ENCODE peak calls at places on chromosomes 6 and 20, in seven cellular contexts. One of them, this sample, is unnamed.

GRCh38 chr6:3990692-3991491 is 88.0 kb downstream of the FAM217A start:
- DNase-seq in T-helper 17 cell: peak
- DNase-seq in ELF-1: peak
- DNase-seq in BJ: peak
- DNase-seq in GM12865: peak
- DNase-seq in mucosa of descending colon: peak
- DNase-seq in memory B cell: peak
- DNase-seq in this sample: peak

GRCh38 chr6:28203201-28203600 is 21.9 kb upstream of the ZSCAN9 start:
- DNase-seq in GM12865: no peak
- DNase-seq in BJ: no peak
- DNase-seq in memory B cell: no peak
- DNase-seq in T-helper 17 cell: no peak
- DNase-seq in ELF-1: peak
- DNase-seq in mucosa of descending colon: no peak
- DNase-seq in this sample: no peak

GRCh38 chr6:69138893-69139494 is 503.9 kb downstream of the ADGRB3 start:
- DNase-seq in memory B cell: no peak
- DNase-seq in GM12865: no peak
- DNase-seq in T-helper 17 cell: no peak
- DNase-seq in BJ: no peak
- DNase-seq in mucosa of descending colon: no peak
- DNase-seq in ELF-1: no peak
- DNase-seq in this sample: no peak

GRCh38 chr6:34132486-34133185 is 13.3 kb downstream of the GRM4 start:
- DNase-seq in mucosa of descending colon: peak
- DNase-seq in GM12865: peak
- DNase-seq in BJ: no peak
- DNase-seq in ELF-1: peak
- DNase-seq in memory B cell: no peak
- DNase-seq in T-helper 17 cell: no peak
- DNase-seq in this sample: no peak

GRCh38 chr6:132381381-132381780 is 19.9 kb downstream of the MOXD1 start:
- DNase-seq in memory B cell: no peak
- DNase-seq in T-helper 17 cell: no peak
- DNase-seq in mucosa of descending colon: no peak
- DNase-seq in BJ: no peak
- DNase-seq in ELF-1: no peak
- DNase-seq in GM12865: no peak
- DNase-seq in this sample: no peak

GRCh38 chr6:110826236-110827129 is 11.2 kb upstream of the CDK19 start:
- DNase-seq in BJ: no peak
- DNase-seq in GM12865: no peak
- DNase-seq in ELF-1: peak
- DNase-seq in memory B cell: no peak
- DNase-seq in T-helper 17 cell: no peak
- DNase-seq in mucosa of descending colon: no peak
- DNase-seq in this sample: peak

GRCh38 chr6:138001750-138002349 is 105.4 kb downstream of the PERP start:
- DNase-seq in GM12865: peak
- DNase-seq in ELF-1: peak
- DNase-seq in memory B cell: peak
- DNase-seq in BJ: no peak
- DNase-seq in mucosa of descending colon: peak
- DNase-seq in T-helper 17 cell: peak
- DNase-seq in this sample: no peak

GRCh38 chr6:41344865-41345264 is 9.5 kb downstream of the NCR2 start:
- DNase-seq in T-helper 17 cell: no peak
- DNase-seq in ELF-1: no peak
- DNase-seq in mucosa of descending colon: no peak
- DNase-seq in BJ: no peak
- DNase-seq in GM12865: peak
- DNase-seq in memory B cell: no peak
- DNase-seq in this sample: no peak

GRCh38 chr6:135481786-135482369 is 15.7 kb downstream of the AHI1 start:
- DNase-seq in T-helper 17 cell: no peak
- DNase-seq in BJ: no peak
- DNase-seq in memory B cell: no peak
- DNase-seq in ELF-1: no peak
- DNase-seq in GM12865: no peak
- DNase-seq in mucosa of descending colon: no peak
- DNase-seq in this sample: no peak

GRCh38 chr6:142845624-142846458 is 99.1 kb downstream of the HIVEP2 start:
- DNase-seq in BJ: no peak
- DNase-seq in T-helper 17 cell: peak
- DNase-seq in ELF-1: peak
- DNase-seq in GM12865: peak
- DNase-seq in mucosa of descending colon: peak
- DNase-seq in memory B cell: no peak
- DNase-seq in this sample: no peak

GRCh38 chr6:38973178-38974057 is 75.2 kb upstream of the GLP1R start:
- DNase-seq in memory B cell: peak
- DNase-seq in T-helper 17 cell: no peak
- DNase-seq in GM12865: peak
- DNase-seq in BJ: peak
- DNase-seq in ELF-1: no peak
- DNase-seq in mucosa of descending colon: no peak
- DNase-seq in this sample: peak

GRCh38 chr6:89566930-89567634 is 71.5 kb downstream of the LYRM2 start:
- DNase-seq in ELF-1: peak
- DNase-seq in GM12865: no peak
- DNase-seq in mucosa of descending colon: no peak
- DNase-seq in BJ: no peak
- DNase-seq in memory B cell: no peak
- DNase-seq in T-helper 17 cell: no peak
- DNase-seq in this sample: no peak

GRCh38 chr6:14521141-14521540 is 403.6 kb downstream of the CD83 start:
- DNase-seq in memory B cell: no peak
- DNase-seq in GM12865: no peak
- DNase-seq in T-helper 17 cell: no peak
- DNase-seq in ELF-1: no peak
- DNase-seq in BJ: no peak
- DNase-seq in mucosa of descending colon: no peak
- DNase-seq in this sample: no peak

GRCh38 chr6:30721198-30722024 is 1.3 kb downstream of the TUBB start:
- DNase-seq in T-helper 17 cell: peak
- DNase-seq in BJ: no peak
- DNase-seq in ELF-1: peak
- DNase-seq in mucosa of descending colon: peak
- DNase-seq in memory B cell: peak
- DNase-seq in GM12865: peak
- DNase-seq in this sample: peak

GRCh38 chr20:53664121-53664520 is 70.5 kb upstream of the ZNF217 start:
- DNase-seq in GM12865: no peak
- DNase-seq in T-helper 17 cell: no peak
- DNase-seq in ELF-1: no peak
- DNase-seq in mucosa of descending colon: no peak
- DNase-seq in BJ: no peak
- DNase-seq in memory B cell: no peak
- DNase-seq in this sample: no peak

GRCh38 chr6:32153252-32153834 is 598 bp upstream of the PPT2 start:
- DNase-seq in memory B cell: no peak
- DNase-seq in ELF-1: peak
- DNase-seq in T-helper 17 cell: no peak
- DNase-seq in BJ: no peak
- DNase-seq in GM12865: no peak
- DNase-seq in mucosa of descending colon: peak
- DNase-seq in this sample: no peak

GRCh38 chr6:87104657-87105056 is 9.8 kb upstream of the CGA start:
- DNase-seq in BJ: no peak
- DNase-seq in T-helper 17 cell: no peak
- DNase-seq in mucosa of descending colon: no peak
- DNase-seq in memory B cell: no peak
- DNase-seq in GM12865: no peak
- DNase-seq in ELF-1: no peak
- DNase-seq in this sample: no peak

GRCh38 chr6:11069760-11070159 is 23.9 kb upstream of the SMIM13 start:
- DNase-seq in GM12865: no peak
- DNase-seq in ELF-1: no peak
- DNase-seq in memory B cell: no peak
- DNase-seq in BJ: no peak
- DNase-seq in mucosa of descending colon: no peak
- DNase-seq in T-helper 17 cell: no peak
- DNase-seq in this sample: no peak

GRCh38 chr20:47487175-47487917 is 14.3 kb upstream of the NCOA3 start:
- DNase-seq in GM12865: peak
- DNase-seq in ELF-1: no peak
- DNase-seq in BJ: no peak
- DNase-seq in T-helper 17 cell: no peak
- DNase-seq in memory B cell: peak
- DNase-seq in mucosa of descending colon: no peak
- DNase-seq in this sample: no peak

GRCh38 chr6:4577406-4577805 is 198.8 kb upstream of the CDYL start:
- DNase-seq in ELF-1: no peak
- DNase-seq in T-helper 17 cell: no peak
- DNase-seq in GM12865: no peak
- DNase-seq in BJ: peak
- DNase-seq in mucosa of descending colon: no peak
- DNase-seq in memory B cell: no peak
- DNase-seq in this sample: no peak

GRCh38 chr20:16539280-16539679 is 34.0 kb downstream of the KIF16B start:
- DNase-seq in ELF-1: no peak
- DNase-seq in T-helper 17 cell: no peak
- DNase-seq in mucosa of descending colon: no peak
- DNase-seq in GM12865: no peak
- DNase-seq in BJ: no peak
- DNase-seq in memory B cell: no peak
- DNase-seq in this sample: no peak

GRCh38 chr6:100892693-100893092 is 11.6 kb upstream of the ASCC3 start:
- DNase-seq in T-helper 17 cell: no peak
- DNase-seq in GM12865: no peak
- DNase-seq in ELF-1: peak
- DNase-seq in mucosa of descending colon: no peak
- DNase-seq in memory B cell: no peak
- DNase-seq in BJ: no peak
- DNase-seq in this sample: no peak

GRCh38 chr6:68229566-68229965 is 405.5 kb upstream of the ADGRB3 start:
- DNase-seq in mucosa of descending colon: no peak
- DNase-seq in BJ: no peak
- DNase-seq in ELF-1: no peak
- DNase-seq in T-helper 17 cell: no peak
- DNase-seq in GM12865: no peak
- DNase-seq in memory B cell: no peak
- DNase-seq in this sample: no peak

GRCh38 chr6:109662192-109662591 is 28.8 kb downstream of the AK9 start:
- DNase-seq in mucosa of descending colon: no peak
- DNase-seq in ELF-1: no peak
- DNase-seq in T-helper 17 cell: no peak
- DNase-seq in memory B cell: no peak
- DNase-seq in GM12865: no peak
- DNase-seq in BJ: no peak
- DNase-seq in this sample: no peak

GRCh38 chr6:136641166-136641565 is 90.9 kb upstream of the MAP7 start:
- DNase-seq in GM12865: no peak
- DNase-seq in mucosa of descending colon: no peak
- DNase-seq in memory B cell: no peak
- DNase-seq in ELF-1: no peak
- DNase-seq in BJ: no peak
- DNase-seq in T-helper 17 cell: no peak
- DNase-seq in this sample: no peak

GRCh38 chr20:35385733-35386132 is 26.0 kb downstream of the UQCC1 start:
- DNase-seq in memory B cell: no peak
- DNase-seq in BJ: no peak
- DNase-seq in ELF-1: no peak
- DNase-seq in mucosa of descending colon: no peak
- DNase-seq in GM12865: no peak
- DNase-seq in T-helper 17 cell: no peak
- DNase-seq in this sample: no peak

GRCh38 chr6:33766921-33767700 is 20.4 kb upstream of the IP6K3 start:
- DNase-seq in mucosa of descending colon: no peak
- DNase-seq in ELF-1: no peak
- DNase-seq in T-helper 17 cell: no peak
- DNase-seq in GM12865: no peak
- DNase-seq in memory B cell: no peak
- DNase-seq in BJ: no peak
- DNase-seq in this sample: no peak

GRCh38 chr6:122610690-122611455 is 668 bp downstream of the PKIB start:
- DNase-seq in T-helper 17 cell: no peak
- DNase-seq in mucosa of descending colon: peak
- DNase-seq in ELF-1: peak
- DNase-seq in BJ: no peak
- DNase-seq in memory B cell: peak
- DNase-seq in GM12865: peak
- DNase-seq in this sample: no peak

GRCh38 chr6:42569102-42570028 is 5.5 kb downstream of the UBR2 start:
- DNase-seq in memory B cell: no peak
- DNase-seq in GM12865: peak
- DNase-seq in ELF-1: no peak
- DNase-seq in T-helper 17 cell: no peak
- DNase-seq in mucosa of descending colon: no peak
- DNase-seq in BJ: peak
- DNase-seq in this sample: no peak

GRCh38 chr20:1415667-1416468 is 23.0 kb upstream of the FKBP1A start:
- DNase-seq in GM12865: no peak
- DNase-seq in BJ: peak
- DNase-seq in memory B cell: no peak
- DNase-seq in T-helper 17 cell: no peak
- DNase-seq in ELF-1: peak
- DNase-seq in mucosa of descending colon: no peak
- DNase-seq in this sample: no peak

GRCh38 chr6:148471624-148472494 is 129.2 kb downstream of the SASH1 start:
- DNase-seq in ELF-1: no peak
- DNase-seq in GM12865: no peak
- DNase-seq in BJ: no peak
- DNase-seq in T-helper 17 cell: no peak
- DNase-seq in memory B cell: no peak
- DNase-seq in mucosa of descending colon: no peak
- DNase-seq in this sample: no peak

GRCh38 chr6:89895273-89895874 is 1.1 kb downstream of the GJA10 start:
- DNase-seq in ELF-1: peak
- DNase-seq in mucosa of descending colon: no peak
- DNase-seq in T-helper 17 cell: no peak
- DNase-seq in memory B cell: no peak
- DNase-seq in BJ: no peak
- DNase-seq in GM12865: no peak
- DNase-seq in this sample: peak